ENCODE peak calls at places on chromosomes 6 and 20, in four cellular contexts. Z, J, A and M are unnamed samples.

GRCh38 chr6:168314948-168315347 is 4.6 kb downstream of the DACT2 start:
- DNase-seq in J (no peak), A (no peak), Z (no peak), M (no peak)

GRCh38 chr6:144064402-144064830 is 31.0 kb downstream of the SF3B5 start:
- DNase-seq in Z (peak; percentile 68), A (peak; percentile 14), J (no peak), M (no peak)

GRCh38 chr6:111949546-111949945 is 76.3 kb upstream of the FYN start:
- DNase-seq in Z (no peak), J (no peak), A (no peak), M (no peak)

GRCh38 chr20:47981242-47981641 is 196.0 kb upstream of the SULF2 start:
- DNase-seq in J (no peak), A (no peak), Z (no peak), M (no peak)

GRCh38 chr6:16301511-16301910 is 63.1 kb downstream of the GMPR start:
- DNase-seq in Z (no peak), A (no peak), J (no peak), M (no peak)

GRCh38 chr20:61052796-61053442 is 199.1 kb upstream of the CDH4 start:
- DNase-seq in A (no peak), J (no peak), Z (no peak), M (no peak)

GRCh38 chr20:57269148-57269984 is 2.9 kb upstream of the BMP7 start:
- DNase-seq in Z (no peak), J (no peak), A (no peak), M (no peak)

GRCh38 chr6:10230533-10230932 is 184.3 kb downstream of the TFAP2A start:
- DNase-seq in Z (no peak), J (no peak), A (no peak), M (no peak)

GRCh38 chr6:112640895-112641294 is 293.8 kb downstream of the RFPL4B start:
- DNase-seq in A (no peak), Z (no peak), J (no peak), M (peak; percentile 57)

GRCh38 chr6:93644611-93645010 is 225.3 kb upstream of the EPHA7 start:
- DNase-seq in A (no peak), J (no peak), Z (no peak), M (no peak)

GRCh38 chr6:55882731-55883595 is 7.6 kb upstream of the BMP5 start:
- DNase-seq in J (no peak), A (no peak), Z (no peak), M (peak; percentile 31)

GRCh38 chr6:4176907-4177306 is 41.5 kb upstream of the ECI2 start:
- DNase-seq in J (no peak), A (no peak), Z (no peak), M (no peak)

GRCh38 chr6:10412948-10413849 is 1.7 kb downstream of the TFAP2A start:
- DNase-seq in Z (no peak), A (no peak), J (no peak), M (no peak)

GRCh38 chr6:166244353-166245045 is 63.7 kb downstream of the PRR18 start:
- DNase-seq in A (no peak), J (no peak), Z (peak; percentile 71), M (no peak)

GRCh38 chr6:152669894-152670293 is 27.8 kb upstream of the MYCT1 start:
- DNase-seq in A (no peak), Z (no peak), J (no peak), M (peak; percentile 26)

GRCh38 chr20:64072664-64073063 is 6.7 kb downstream of the RGS19 start:
- DNase-seq in A (no peak), Z (no peak), J (no peak), M (no peak)

GRCh38 chr6:104326173-104327001 is 533.3 kb downstream of the HACE1 start:
- DNase-seq in A (no peak), J (no peak), Z (peak; percentile 1), M (peak; percentile 11)

GRCh38 chr6:41494212-41495115 is 51.7 kb upstream of the FOXP4 start:
- DNase-seq in J (no peak), A (no peak), Z (no peak), M (no peak)

GRCh38 chr6:28884423-28885148 is 39.2 kb downstream of the TRIM27 start:
- DNase-seq in A (no peak), J (no peak), Z (peak; percentile 95), M (no peak)

GRCh38 chr6:25384967-25385366 is 105.8 kb downstream of the CARMIL1 start:
- DNase-seq in J (no peak), Z (no peak), A (no peak), M (no peak)

GRCh38 chr20:41373384-41373783 is 6.8 kb upstream of the EMILIN3 start:
- DNase-seq in J (no peak), A (no peak), Z (no peak), M (no peak)

GRCh38 chr6:62217866-62218265 is 68.2 kb downstream of the KHDRBS2 start:
- DNase-seq in J (no peak), A (no peak), Z (no peak), M (no peak)

GRCh38 chr6:106751501-106752252 is 122.3 kb downstream of the QRSL1 start:
- DNase-seq in Z (no peak), J (no peak), A (no peak), M (peak; percentile 99)

GRCh38 chr20:14951105-14951504 is 613.7 kb upstream of the FLRT3 start:
- DNase-seq in A (no peak), Z (no peak), J (no peak), M (no peak)

GRCh38 chr20:37827605-37828004 is 75.3 kb upstream of the VSTM2L start:
- DNase-seq in J (no peak), Z (no peak), A (no peak), M (no peak)

GRCh38 chr20:1819311-1820136 is 75.7 kb upstream of the SIRPA start:
- DNase-seq in Z (no peak), A (no peak), J (peak; percentile 62), M (no peak)

GRCh38 chr6:169846286-169847056 is 95.0 kb downstream of the ERMARD start:
- DNase-seq in J (no peak), Z (no peak), A (no peak), M (no peak)

GRCh38 chr6:117272032-117272866 is 6.9 kb downstream of the VGLL2 start:
- DNase-seq in A (no peak), J (no peak), Z (no peak), M (peak; percentile 97)

GRCh38 chr6:148416309-148416965 is 73.8 kb downstream of the SASH1 start:
- DNase-seq in J (no peak), A (no peak), Z (no peak), M (peak; percentile 25)

GRCh38 chr6:109867009-109867969 is 110.8 kb upstream of the GPR6 start:
- DNase-seq in A (peak; percentile 79), J (peak; percentile 84), Z (no peak), M (peak; percentile 37)

GRCh38 chr6:2353412-2354137 is 108.2 kb upstream of the GMDS start:
- DNase-seq in Z (peak; percentile 48), J (peak; percentile 68), A (peak; percentile 8), M (peak; percentile 75)

GRCh38 chr20:17936791-17937687 is 31.6 kb downstream of the SNX5 start:
- DNase-seq in J (no peak), A (no peak), Z (no peak), M (peak; percentile 69)

GRCh38 chr6:119541132-119541905 is 191.8 kb upstream of the MAN1A1 start:
- DNase-seq in J (no peak), A (no peak), Z (peak; percentile 51), M (peak; percentile 92)

GRCh38 chr6:149065658-149066556 is 251.6 kb upstream of the TAB2 start:
- DNase-seq in A (peak; percentile 8), Z (peak; percentile 88), J (peak; percentile 57), M (no peak)

GRCh38 chr6:88422831-88423230 is 256.7 kb upstream of the CNR1 start:
- DNase-seq in A (no peak), Z (no peak), J (no peak), M (no peak)